ENCODE peak calls at places on chromosomes 16 and 17, in nine cellular contexts. F is body of pancreas, S is mucosa of descending colon, U is adrenal gland, D is spleen, Z is esophagus squamous epithelium, V is ovary, P is psoas muscle, H is transverse colon. N is an unnamed sample. For H3K36me3, the result is how much of the 10 kb centered on the place peaks cover.

GRCh38 chr16:53768167-53768566 is 64.2 kb downstream of the FTO start:
- DNase-seq in D (no peak), S (no peak), V (no peak), F (no peak), H (no peak), U (no peak), Z (no peak), P (no peak), N (no peak)

GRCh38 chr17:76641501-76641900 is 2.1 kb downstream of the ST6GALNAC1 start:
- DNase-seq in H (no peak), V (no peak), D (no peak), U (no peak), F (no peak), P (no peak), Z (no peak), S (no peak), N (peak)

GRCh38 chr17:51150932-51151331 is 2.4 kb upstream of the NME1 start:
- DNase-seq in V (no peak), Z (no peak), D (no peak), U (no peak), F (no peak), P (no peak), H (no peak), S (no peak), N (no peak)

GRCh38 chr17:1491406-1492248 is 859 bp downstream of the MYO1C start:
- DNase-seq in U (peak), Z (no peak), F (peak), D (peak), V (peak), H (peak), P (peak), S (peak), N (peak)

GRCh38 chr16:49439676-49440075 is 66.1 kb downstream of the C16orf78 start:
- DNase-seq in D (peak), S (no peak), Z (no peak), H (no peak), F (no peak), U (no peak), V (no peak), P (no peak), N (no peak)

GRCh38 chr17:59038734-59039133 is 67.9 kb downstream of the TRIM37 start:
- DNase-seq in H (no peak), Z (no peak), S (no peak), D (no peak), F (peak), V (no peak), U (peak), P (no peak), N (no peak)

GRCh38 chr17:4450710-4451316 is 17.1 kb downstream of the SPNS3 start:
- DNase-seq in S (no peak), Z (no peak), V (no peak), P (no peak), D (no peak), U (no peak), H (no peak), F (no peak), N (no peak)

GRCh38 chr16:88308441-88309173 is 74.2 kb upstream of the ZNF469 start:
- DNase-seq in P (no peak), F (no peak), D (no peak), S (peak), U (no peak), H (no peak), Z (no peak), V (no peak), N (no peak)

GRCh38 chr17:40648326-40648968 is 829 bp upstream of the SMARCE1 start:
- DNase-seq in F (peak), D (no peak), H (no peak), P (no peak), Z (no peak), V (no peak), U (peak), S (no peak), N (no peak)

GRCh38 chr17:40647549-40648325 is at the start of gene SMARCE1:
- DNase-seq in U (peak), F (peak), H (peak), Z (no peak), V (peak), D (peak), P (peak), S (peak), N (peak)

GRCh38 chr17:40645932-40646331 is 1.7 kb downstream of the SMARCE1 start:
- DNase-seq in S (no peak), P (no peak), U (no peak), Z (no peak), H (no peak), F (no peak), V (no peak), D (no peak), N (no peak)

GRCh38 chr17:40646791-40647548 is 648 bp downstream of the SMARCE1 start:
- DNase-seq in Z (no peak), V (no peak), D (no peak), S (no peak), H (no peak), U (peak), P (no peak), F (peak), N (no peak)

DNA sequence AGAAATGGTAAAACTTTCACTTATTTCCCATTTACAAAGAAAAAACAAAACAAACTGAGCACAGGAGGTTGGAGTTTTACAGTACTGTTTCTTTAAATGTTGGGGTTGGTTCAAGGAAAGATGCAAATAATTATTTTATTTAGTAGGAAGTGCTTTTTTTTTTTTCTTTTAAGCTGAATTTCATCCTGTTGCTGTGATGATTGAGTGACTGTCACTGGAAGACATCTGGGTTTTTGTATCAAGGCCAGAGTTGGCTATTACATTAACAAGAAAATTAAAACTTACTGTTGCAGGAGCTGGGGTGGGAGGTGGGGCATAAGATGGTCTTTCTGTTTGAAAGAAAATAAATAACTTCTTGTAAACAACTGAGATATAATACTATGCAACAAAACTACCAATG is 2.3 kb downstream of the SMARCE1 start:
- DNase-seq in H (no peak), V (no peak), D (no peak), Z (no peak), S (no peak), U (no peak), F (no peak), P (no peak), N (no peak)
- H3K36me3 ChIP-seq in H (under half), V (under half), D (under half), Z (under half), S (under half), U (under half), F (under half), P (half or more), N (under half)

GRCh38 chr17:82157046-82158035 is 55.3 kb downstream of the CCDC57 start:
- DNase-seq in P (no peak), V (no peak), H (no peak), D (peak), F (no peak), S (no peak), Z (no peak), U (no peak), N (no peak)
- TF ChIP-seq CTCF in P (no peak), V (no peak), H (no peak), D (no peak), F (no peak), S (no peak), Z (no peak), U (no peak), N (no peak)

GRCh38 chr16:85678821-85679220 is 9.9 kb downstream of the GINS2 start:
- DNase-seq in S (peak), Z (no peak), D (peak), H (peak), F (no peak), P (no peak), U (no peak), V (no peak), N (no peak)
- H3K36me3 ChIP-seq in S (under half), Z (under half), D (under half), H (under half), F (under half), P (under half), U (under half), V (under half), N (under half)

GRCh38 chr17:16287563-16288027 is 65.7 kb downstream of the CENPV start:
- DNase-seq in S (no peak), H (peak), D (no peak), V (no peak), P (no peak), Z (no peak), F (no peak), U (peak), N (peak)
- TF ChIP-seq CTCF in S (no peak), H (no peak), D (no peak), V (no peak), P (no peak), Z (no peak), F (no peak), U (no peak), N (no peak)

GRCh38 chr16:2079311-2079800 is 31.6 kb downstream of the TSC2 start:
- DNase-seq in S (no peak), H (no peak), P (no peak), U (no peak), D (no peak), F (no peak), Z (no peak), V (no peak), N (no peak)
- H3K36me3 ChIP-seq in S (under half), H (under half), P (half or more), U (half or more), D (under half), F (under half), Z (under half), V (under half), N (under half)

GRCh38 chr17:69592692-69593350 is 178.3 kb downstream of the MAP2K6 start:
- DNase-seq in U (no peak), P (no peak), F (no peak), S (no peak), D (no peak), V (no peak), H (no peak), Z (no peak), N (no peak)
- TF ChIP-seq CTCF in U (no peak), P (no peak), F (no peak), S (no peak), D (no peak), V (no peak), H (no peak), Z (no peak), N (no peak)

GRCh38 chr16:397135-397661 is at the start of gene NME4:
- DNase-seq in S (peak), U (peak), P (no peak), V (peak), Z (no peak), F (peak), H (peak), D (peak), N (no peak)

GRCh38 chr16:397736-398332 is 835 bp downstream of the NME4 start:
- DNase-seq in Z (no peak), U (peak), S (peak), H (peak), F (peak), V (peak), P (peak), D (peak), N (peak)

GRCh38 chr16:400061-400540 is 1.6 kb upstream of the DECR2 start:
- DNase-seq in S (peak), V (no peak), H (no peak), D (peak), Z (no peak), F (no peak), U (no peak), P (no peak), N (no peak)

GRCh38 chr16:399278-400019 is 2.2 kb upstream of the DECR2 start:
- DNase-seq in H (no peak), D (no peak), P (no peak), F (no peak), Z (no peak), S (no peak), V (no peak), U (no peak), N (no peak)

GRCh38 chr16:398551-399277 is 1.7 kb downstream of the NME4 start:
- DNase-seq in D (no peak), U (no peak), P (no peak), V (no peak), S (peak), H (no peak), Z (no peak), F (no peak), N (no peak)
- H3K36me3 ChIP-seq in D (under half), U (under half), P (under half), V (under half), S (under half), H (under half), Z (under half), F (under half), N (under half)

N was measured in colonic mucosa.